ENCODE peak calls at places on chromosome 6, in five cellular contexts. One of them, this sample, is unnamed.

GRCh38 chr6:106116125-106116524 is 30.0 kb downstream of the PRDM1 start:
- DNase-seq in activated CD4-positive, alpha-beta memory T cell treated with anti-CD3 and anti-CD28 coated beads, Interleukin-2, amount 10 ng/mL, durations not matched to agents 7 days and 5 days: no peak
- DNase-seq in endothelial cell: no peak
- DNase-seq in NCI-H748 treated with DMSO at 0.1 percent for 48 hours: no peak
- DNase-seq in NCI-H1092: no peak
- DNase-seq in this sample: no peak

GRCh38 chr6:15507221-15507620 is 155.6 kb downstream of the DTNBP1 start:
- DNase-seq in activated CD4-positive, alpha-beta memory T cell treated with anti-CD3 and anti-CD28 coated beads, Interleukin-2, amount 10 ng/mL, durations not matched to agents 7 days and 5 days: no peak
- DNase-seq in NCI-H748 treated with DMSO at 0.1 percent for 48 hours: no peak
- DNase-seq in NCI-H1092: no peak
- DNase-seq in endothelial cell: no peak
- DNase-seq in this sample: no peak

GRCh38 chr6:100099189-100100074 is 105.4 kb upstream of the MCHR2 start:
- DNase-seq in activated CD4-positive, alpha-beta memory T cell treated with anti-CD3 and anti-CD28 coated beads, Interleukin-2, amount 10 ng/mL, durations not matched to agents 7 days and 5 days: no peak
- DNase-seq in NCI-H1092: no peak
- DNase-seq in NCI-H748 treated with DMSO at 0.1 percent for 48 hours: peak
- DNase-seq in endothelial cell: no peak
- DNase-seq in this sample: peak

GRCh38 chr6:125872259-125872921 is 81.6 kb downstream of the NCOA7 start:
- DNase-seq in NCI-H748 treated with DMSO at 0.1 percent for 48 hours: no peak
- DNase-seq in activated CD4-positive, alpha-beta memory T cell treated with anti-CD3 and anti-CD28 coated beads, Interleukin-2, amount 10 ng/mL, durations not matched to agents 7 days and 5 days: no peak
- DNase-seq in NCI-H1092: no peak
- DNase-seq in endothelial cell: no peak
- DNase-seq in this sample: peak

GRCh38 chr6:144066745-144067484 is 28.5 kb downstream of the SF3B5 start:
- DNase-seq in endothelial cell: no peak
- DNase-seq in NCI-H748 treated with DMSO at 0.1 percent for 48 hours: no peak
- DNase-seq in activated CD4-positive, alpha-beta memory T cell treated with anti-CD3 and anti-CD28 coated beads, Interleukin-2, amount 10 ng/mL, durations not matched to agents 7 days and 5 days: no peak
- DNase-seq in NCI-H1092: no peak
- DNase-seq in this sample: no peak

GRCh38 chr6:31548423-31548873 is 1.0 kb downstream of the NFKBIL1 start:
- DNase-seq in endothelial cell: no peak
- DNase-seq in NCI-H748 treated with DMSO at 0.1 percent for 48 hours: no peak
- DNase-seq in activated CD4-positive, alpha-beta memory T cell treated with anti-CD3 and anti-CD28 coated beads, Interleukin-2, amount 10 ng/mL, durations not matched to agents 7 days and 5 days: no peak
- DNase-seq in NCI-H1092: no peak
- DNase-seq in this sample: no peak

GRCh38 chr6:158417760-158418098 is 105.5 kb downstream of the TULP4 start:
- DNase-seq in activated CD4-positive, alpha-beta memory T cell treated with anti-CD3 and anti-CD28 coated beads, Interleukin-2, amount 10 ng/mL, durations not matched to agents 7 days and 5 days: no peak
- DNase-seq in endothelial cell: no peak
- DNase-seq in NCI-H748 treated with DMSO at 0.1 percent for 48 hours: no peak
- DNase-seq in NCI-H1092: no peak
- DNase-seq in this sample: peak

GRCh38 chr6:155186052-155186658 is 77.7 kb upstream of the CLDN20 start:
- DNase-seq in NCI-H748 treated with DMSO at 0.1 percent for 48 hours: no peak
- DNase-seq in endothelial cell: no peak
- DNase-seq in NCI-H1092: no peak
- DNase-seq in activated CD4-positive, alpha-beta memory T cell treated with anti-CD3 and anti-CD28 coated beads, Interleukin-2, amount 10 ng/mL, durations not matched to agents 7 days and 5 days: peak
- DNase-seq in this sample: no peak

GRCh38 chr6:155216312-155217028 is 47.3 kb upstream of the CLDN20 start:
- DNase-seq in NCI-H748 treated with DMSO at 0.1 percent for 48 hours: no peak
- DNase-seq in endothelial cell: peak
- DNase-seq in NCI-H1092: peak
- DNase-seq in activated CD4-positive, alpha-beta memory T cell treated with anti-CD3 and anti-CD28 coated beads, Interleukin-2, amount 10 ng/mL, durations not matched to agents 7 days and 5 days: no peak
- DNase-seq in this sample: no peak

GRCh38 chr6:89035252-89036106 is 45.1 kb upstream of the PNRC1 start:
- DNase-seq in endothelial cell: no peak
- DNase-seq in NCI-H748 treated with DMSO at 0.1 percent for 48 hours: no peak
- DNase-seq in NCI-H1092: no peak
- DNase-seq in activated CD4-positive, alpha-beta memory T cell treated with anti-CD3 and anti-CD28 coated beads, Interleukin-2, amount 10 ng/mL, durations not matched to agents 7 days and 5 days: no peak
- DNase-seq in this sample: peak

GRCh38 chr6:75143186-75143585 is 62.7 kb downstream of the COL12A1 start:
- DNase-seq in activated CD4-positive, alpha-beta memory T cell treated with anti-CD3 and anti-CD28 coated beads, Interleukin-2, amount 10 ng/mL, durations not matched to agents 7 days and 5 days: no peak
- DNase-seq in endothelial cell: no peak
- DNase-seq in NCI-H748 treated with DMSO at 0.1 percent for 48 hours: no peak
- DNase-seq in NCI-H1092: no peak
- DNase-seq in this sample: peak

GRCh38 chr6:6007311-6008113 is 787 bp upstream of the NRN1 start:
- DNase-seq in NCI-H1092: no peak
- DNase-seq in endothelial cell: peak
- DNase-seq in NCI-H748 treated with DMSO at 0.1 percent for 48 hours: peak
- DNase-seq in activated CD4-positive, alpha-beta memory T cell treated with anti-CD3 and anti-CD28 coated beads, Interleukin-2, amount 10 ng/mL, durations not matched to agents 7 days and 5 days: peak
- DNase-seq in this sample: no peak

GRCh38 chr6:56752009-56752408 is 109.3 kb upstream of the DST start:
- DNase-seq in activated CD4-positive, alpha-beta memory T cell treated with anti-CD3 and anti-CD28 coated beads, Interleukin-2, amount 10 ng/mL, durations not matched to agents 7 days and 5 days: no peak
- DNase-seq in NCI-H1092: no peak
- DNase-seq in endothelial cell: no peak
- DNase-seq in NCI-H748 treated with DMSO at 0.1 percent for 48 hours: no peak
- DNase-seq in this sample: peak

GRCh38 chr6:86192123-86192522 is 549.4 kb upstream of the SYNCRIP start:
- DNase-seq in endothelial cell: no peak
- DNase-seq in NCI-H1092: no peak
- DNase-seq in NCI-H748 treated with DMSO at 0.1 percent for 48 hours: peak
- DNase-seq in activated CD4-positive, alpha-beta memory T cell treated with anti-CD3 and anti-CD28 coated beads, Interleukin-2, amount 10 ng/mL, durations not matched to agents 7 days and 5 days: no peak
- DNase-seq in this sample: peak

GRCh38 chr6:154996841-154997311 is 1.8 kb downstream of the TIAM2 start:
- DNase-seq in NCI-H1092: no peak
- DNase-seq in activated CD4-positive, alpha-beta memory T cell treated with anti-CD3 and anti-CD28 coated beads, Interleukin-2, amount 10 ng/mL, durations not matched to agents 7 days and 5 days: no peak
- DNase-seq in NCI-H748 treated with DMSO at 0.1 percent for 48 hours: no peak
- DNase-seq in endothelial cell: no peak
- DNase-seq in this sample: no peak

GRCh38 chr6:157575436-157576145 is 194.6 kb downstream of the ZDHHC14 start:
- DNase-seq in endothelial cell: no peak
- DNase-seq in activated CD4-positive, alpha-beta memory T cell treated with anti-CD3 and anti-CD28 coated beads, Interleukin-2, amount 10 ng/mL, durations not matched to agents 7 days and 5 days: no peak
- DNase-seq in NCI-H748 treated with DMSO at 0.1 percent for 48 hours: no peak
- DNase-seq in NCI-H1092: no peak
- DNase-seq in this sample: no peak

GRCh38 chr6:11161031-11161966 is 49.8 kb upstream of the ERVFRD-1 start:
- DNase-seq in endothelial cell: no peak
- DNase-seq in activated CD4-positive, alpha-beta memory T cell treated with anti-CD3 and anti-CD28 coated beads, Interleukin-2, amount 10 ng/mL, durations not matched to agents 7 days and 5 days: no peak
- DNase-seq in NCI-H1092: no peak
- DNase-seq in NCI-H748 treated with DMSO at 0.1 percent for 48 hours: peak
- DNase-seq in this sample: peak

GRCh38 chr6:160203522-160203921 is 55.1 kb downstream of the SLC22A2 start:
- DNase-seq in NCI-H1092: no peak
- DNase-seq in NCI-H748 treated with DMSO at 0.1 percent for 48 hours: no peak
- DNase-seq in endothelial cell: no peak
- DNase-seq in activated CD4-positive, alpha-beta memory T cell treated with anti-CD3 and anti-CD28 coated beads, Interleukin-2, amount 10 ng/mL, durations not matched to agents 7 days and 5 days: no peak
- DNase-seq in this sample: no peak

GRCh38 chr6:11335826-11336225 is 103.4 kb upstream of the NEDD9 start:
- DNase-seq in NCI-H748 treated with DMSO at 0.1 percent for 48 hours: no peak
- DNase-seq in activated CD4-positive, alpha-beta memory T cell treated with anti-CD3 and anti-CD28 coated beads, Interleukin-2, amount 10 ng/mL, durations not matched to agents 7 days and 5 days: no peak
- DNase-seq in NCI-H1092: no peak
- DNase-seq in endothelial cell: no peak
- DNase-seq in this sample: no peak

GRCh38 chr6:24385536-24386269 is 17.0 kb upstream of the MRS2 start:
- DNase-seq in activated CD4-positive, alpha-beta memory T cell treated with anti-CD3 and anti-CD28 coated beads, Interleukin-2, amount 10 ng/mL, durations not matched to agents 7 days and 5 days: no peak
- DNase-seq in NCI-H748 treated with DMSO at 0.1 percent for 48 hours: no peak
- DNase-seq in NCI-H1092: no peak
- DNase-seq in endothelial cell: no peak
- DNase-seq in this sample: no peak

GRCh38 chr6:105692630-105693212 is 289.8 kb upstream of the PREP start:
- DNase-seq in NCI-H1092: no peak
- DNase-seq in NCI-H748 treated with DMSO at 0.1 percent for 48 hours: peak
- DNase-seq in activated CD4-positive, alpha-beta memory T cell treated with anti-CD3 and anti-CD28 coated beads, Interleukin-2, amount 10 ng/mL, durations not matched to agents 7 days and 5 days: no peak
- DNase-seq in endothelial cell: no peak
- DNase-seq in this sample: no peak

GRCh38 chr6:66930559-66931290 is 1223.7 kb upstream of the EYS start:
- DNase-seq in activated CD4-positive, alpha-beta memory T cell treated with anti-CD3 and anti-CD28 coated beads, Interleukin-2, amount 10 ng/mL, durations not matched to agents 7 days and 5 days: no peak
- DNase-seq in NCI-H1092: no peak
- DNase-seq in NCI-H748 treated with DMSO at 0.1 percent for 48 hours: no peak
- DNase-seq in endothelial cell: no peak
- DNase-seq in this sample: peak

GRCh38 chr6:123997223-123997622 is 193.6 kb downstream of the NKAIN2 start:
- DNase-seq in activated CD4-positive, alpha-beta memory T cell treated with anti-CD3 and anti-CD28 coated beads, Interleukin-2, amount 10 ng/mL, durations not matched to agents 7 days and 5 days: no peak
- DNase-seq in NCI-H748 treated with DMSO at 0.1 percent for 48 hours: peak
- DNase-seq in endothelial cell: no peak
- DNase-seq in NCI-H1092: peak
- DNase-seq in this sample: no peak

GRCh38 chr6:111087106-111087835 is at the start of gene SLC16A10:
- DNase-seq in endothelial cell: peak
- DNase-seq in NCI-H748 treated with DMSO at 0.1 percent for 48 hours: peak
- DNase-seq in NCI-H1092: peak
- DNase-seq in activated CD4-positive, alpha-beta memory T cell treated with anti-CD3 and anti-CD28 coated beads, Interleukin-2, amount 10 ng/mL, durations not matched to agents 7 days and 5 days: peak
- DNase-seq in this sample: no peak

GRCh38 chr6:112214749-112215269 is 39.6 kb downstream of the LAMA4 start:
- DNase-seq in endothelial cell: no peak
- DNase-seq in NCI-H1092: no peak
- DNase-seq in activated CD4-positive, alpha-beta memory T cell treated with anti-CD3 and anti-CD28 coated beads, Interleukin-2, amount 10 ng/mL, durations not matched to agents 7 days and 5 days: no peak
- DNase-seq in NCI-H748 treated with DMSO at 0.1 percent for 48 hours: peak
- DNase-seq in this sample: peak

GRCh38 chr6:79375635-79376425 is 141.3 kb upstream of the HMGN3 start:
- DNase-seq in activated CD4-positive, alpha-beta memory T cell treated with anti-CD3 and anti-CD28 coated beads, Interleukin-2, amount 10 ng/mL, durations not matched to agents 7 days and 5 days: no peak
- DNase-seq in NCI-H1092: no peak
- DNase-seq in endothelial cell: no peak
- DNase-seq in NCI-H748 treated with DMSO at 0.1 percent for 48 hours: no peak
- DNase-seq in this sample: no peak

This sample was measured in choroid plexus epithelial cell.